ENCODE peak calls at places on chromosomes 1 and 21, in five cellular contexts. A is astrocyte, X is choroid plexus epithelial cell, I is transverse colon, L is AG09309. M is an unnamed sample.

GRCh38 chr1:95888877-95889799 is 655.1 kb downstream of the RWDD3 start:
- DNase-seq in A (no peak), X (peak), I (no peak), L (no peak), M (no peak)

GRCh38 chr21:41365377-41366107 is 3.7 kb downstream of the MX2 start:
- DNase-seq in A (no peak), X (no peak), I (no peak), L (no peak), M (no peak)

GRCh38 chr1:167518331-167518700 is at the start of gene CD247:
- DNase-seq in A (no peak), X (no peak), I (peak), L (no peak), M (no peak)

GRCh38 chr1:23978825-23979224 is 1.3 kb downstream of the SRSF10 start:
- DNase-seq in A (no peak), X (no peak), I (no peak), L (no peak), M (no peak)

GRCh38 chr1:168202941-168203654 is 22.7 kb upstream of the SFT2D2 start:
- DNase-seq in A (peak), X (peak), I (no peak), L (peak), M (peak)

GRCh38 chr1:183129921-183130675 is 56.0 kb upstream of the LAMC2 start:
- DNase-seq in A (no peak), X (no peak), I (no peak), L (no peak), M (no peak)

GRCh38 chr1:36369061-36369470 is 16.7 kb downstream of the STK40 start:
- DNase-seq in A (no peak), X (peak), I (peak), L (no peak), M (peak)

GRCh38 chr1:159945483-159946241 is at the start of gene IGSF9:
- DNase-seq in A (peak), X (peak), I (peak), L (no peak), M (peak)

GRCh38 chr1:14826172-14826636 is 227.7 kb downstream of the KAZN start:
- DNase-seq in A (peak), X (peak), I (peak), L (peak), M (no peak)

GRCh38 chr1:26016944-26017545 is 4.5 kb upstream of the EXTL1 start:
- DNase-seq in A (peak), X (no peak), I (no peak), L (no peak), M (no peak)

GRCh38 chr1:39508857-39509305 is 17.4 kb downstream of the BMP8A start:
- DNase-seq in A (peak), X (peak), I (no peak), L (peak), M (no peak)

GRCh38 chr1:18643154-18644012 is 12.7 kb downstream of the PAX7 start:
- DNase-seq in A (no peak), X (no peak), I (no peak), L (no peak), M (no peak)

DNA sequence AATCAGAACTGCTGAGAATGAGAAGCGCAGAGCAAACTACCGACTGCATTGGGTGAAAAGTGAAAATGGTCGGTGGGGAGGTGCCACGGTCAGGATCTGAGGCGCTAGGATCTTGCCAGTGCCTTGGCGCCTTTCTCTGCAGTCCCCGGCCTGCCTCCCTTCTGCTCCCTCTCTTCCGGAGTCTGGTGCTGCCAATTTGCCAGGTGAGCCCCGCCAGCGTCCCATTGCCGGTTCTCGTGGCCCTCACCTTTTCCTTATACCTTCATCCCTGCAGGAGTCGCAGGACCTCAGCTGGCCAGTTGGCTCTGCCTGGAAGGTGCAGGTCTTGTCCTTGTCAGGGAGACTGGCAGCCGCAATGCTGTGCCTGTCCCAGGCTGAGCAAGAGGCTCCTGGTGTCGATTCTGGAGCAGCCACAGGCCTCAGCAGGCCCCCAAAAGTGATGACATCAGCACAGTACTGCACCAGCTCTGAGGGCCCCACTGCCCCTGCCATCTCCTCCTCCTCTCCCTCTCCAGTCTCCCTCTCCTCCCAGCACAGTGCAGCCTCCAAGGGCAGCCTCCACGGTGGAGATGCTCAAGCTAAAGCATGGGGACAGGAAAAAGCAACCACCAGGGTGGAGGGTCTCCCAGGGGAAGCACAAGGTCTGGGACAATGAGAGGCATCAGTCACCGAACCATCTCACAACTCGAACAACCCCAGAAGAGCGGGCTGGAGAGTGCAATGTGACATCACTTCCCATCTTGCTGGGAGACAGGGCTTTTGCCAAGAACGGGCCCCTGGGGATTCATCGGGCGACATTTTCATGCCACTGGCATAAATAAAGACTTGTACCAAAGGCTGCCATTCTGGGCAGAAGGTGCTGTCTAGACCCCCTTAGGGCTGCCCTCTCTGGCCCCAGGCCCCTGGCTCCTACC is 37.1 kb upstream of the H6PD start:
- DNase-seq in A (no peak), X (no peak), I (no peak), L (no peak), M (no peak)
- H3K4me3 ChIP-seq in A (peak), X (peak), I (no peak), L (no peak), M (no peak)

GRCh38 chr1:235075121-235075954 is 53.3 kb downstream of the TOMM20 start:
- DNase-seq in A (peak), X (peak), I (peak), L (peak), M (peak)
- H3K4me3 ChIP-seq in A (peak), X (no peak), I (no peak), L (peak), M (no peak)

DNA sequence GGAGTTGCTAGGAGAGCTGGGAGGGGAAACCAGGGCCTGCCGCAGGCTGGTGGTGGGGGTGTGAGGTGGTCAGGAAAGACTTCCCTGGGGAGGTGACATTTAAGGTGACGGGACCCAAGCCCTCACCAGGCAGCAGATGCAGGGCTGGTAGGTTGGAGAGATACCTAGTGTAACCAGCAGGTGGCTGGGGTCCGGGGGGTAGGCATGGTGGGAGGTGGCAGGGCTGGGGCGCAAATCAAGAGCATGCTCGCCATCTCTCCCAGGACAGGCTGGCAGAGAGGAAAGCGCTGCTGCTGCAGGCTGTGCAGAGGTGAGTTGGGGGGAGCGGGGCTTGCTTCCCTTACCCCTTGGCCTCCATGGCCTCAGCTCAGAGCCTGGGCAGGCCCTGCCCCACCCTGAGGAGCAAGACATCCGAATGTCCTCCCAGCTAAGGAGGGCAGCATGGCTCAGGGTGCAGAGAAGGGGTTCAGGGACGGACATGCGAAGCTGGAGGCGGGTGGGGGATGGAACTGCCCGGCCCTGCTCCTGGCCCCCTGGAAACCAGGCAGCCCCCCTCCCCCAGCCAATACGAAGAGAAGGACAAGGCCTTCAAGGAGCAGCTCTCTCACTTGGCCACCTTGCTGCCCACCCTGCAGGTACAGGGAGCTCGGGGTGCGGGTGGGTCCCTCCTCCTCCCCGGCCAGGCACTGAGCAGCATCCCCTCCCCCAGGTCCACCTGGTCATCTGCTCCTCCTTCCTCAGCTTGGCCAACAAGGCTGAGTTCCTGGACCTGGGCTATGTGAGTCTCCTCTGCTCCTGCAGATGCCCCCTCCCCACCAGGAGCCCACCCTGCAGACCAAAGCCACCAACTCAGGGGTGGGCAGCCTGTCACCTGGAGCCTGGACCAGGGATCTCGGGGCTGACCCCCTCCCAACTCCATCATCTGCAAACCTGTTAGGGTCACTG is 4.0 kb downstream of the RNF207 start:
- DNase-seq in A (no peak), X (no peak), I (no peak), L (no peak), M (no peak)
- H3K4me3 ChIP-seq in A (peak), X (peak), I (no peak), L (peak), M (no peak)

DNA sequence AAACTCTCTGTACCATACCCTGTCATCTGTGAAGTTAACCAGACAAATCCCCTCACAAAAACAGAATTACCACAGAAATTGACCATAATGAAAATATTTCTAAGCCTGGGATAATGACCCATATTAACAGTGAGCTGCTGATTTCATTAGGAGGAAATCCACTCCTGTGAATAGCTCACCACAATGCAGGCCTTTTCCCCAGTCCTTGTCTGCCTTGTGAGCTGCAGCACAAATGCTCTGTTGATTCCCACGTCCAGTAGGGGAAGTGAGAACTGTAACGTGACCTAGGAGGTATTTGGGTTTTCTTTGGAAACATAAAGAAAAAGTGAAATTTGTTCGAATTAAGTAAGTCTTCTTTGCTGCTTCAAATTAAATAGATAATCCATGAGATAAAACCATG is 30.1 kb upstream of the CD101 start:
- DNase-seq in A (peak), X (no peak), I (no peak), L (no peak), M (no peak)
- H3K4me3 ChIP-seq in A (no peak), X (no peak), I (no peak), L (no peak), M (no peak)

DNA sequence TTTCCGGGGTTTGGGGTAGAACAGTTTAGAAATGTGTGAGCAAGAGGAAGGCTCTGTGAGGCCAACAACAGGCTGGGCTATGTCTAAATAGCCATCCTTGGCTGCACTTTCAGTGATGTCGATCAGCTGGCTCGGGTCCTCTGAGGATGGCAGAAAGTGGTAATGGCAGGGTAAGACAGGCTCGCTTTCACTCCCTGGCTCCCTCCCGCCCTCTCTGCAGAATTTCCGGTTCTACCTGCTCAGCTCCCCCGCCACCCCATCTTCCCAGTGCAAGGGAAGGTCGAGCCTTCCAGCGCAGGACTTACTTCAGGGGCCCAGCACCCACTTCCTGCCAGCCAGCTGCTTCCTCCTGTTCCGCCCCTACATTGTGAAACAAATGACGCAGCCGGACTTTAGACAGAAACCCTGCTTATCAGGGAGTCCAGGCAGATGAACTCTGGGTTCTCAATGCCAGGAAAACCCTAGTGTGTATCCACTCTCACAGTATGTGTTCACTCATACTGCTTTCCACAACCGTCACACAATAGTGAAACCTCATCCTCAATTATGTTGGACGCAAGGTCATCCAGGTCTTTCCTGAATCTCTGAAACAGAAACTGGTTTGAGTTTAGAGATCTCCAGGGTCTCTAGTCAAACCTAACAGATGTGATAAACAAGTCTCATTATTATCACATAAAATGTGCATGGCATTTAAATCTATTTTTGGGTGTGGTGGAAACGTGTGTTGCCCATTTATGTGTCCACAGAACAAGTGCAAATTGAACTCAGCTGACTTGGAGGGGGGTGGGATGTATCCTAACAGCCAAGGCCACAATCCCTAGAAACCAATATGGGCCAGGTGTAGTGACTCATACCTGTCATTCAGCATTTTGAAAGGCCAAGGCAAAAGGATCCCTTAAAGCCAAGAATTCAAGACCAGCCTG is 7.1 kb downstream of the F11R start:
- DNase-seq in A (peak), X (peak), I (peak), L (no peak), M (peak)
- H3K4me3 ChIP-seq in A (no peak), X (peak), I (peak), L (no peak), M (no peak)

DNA sequence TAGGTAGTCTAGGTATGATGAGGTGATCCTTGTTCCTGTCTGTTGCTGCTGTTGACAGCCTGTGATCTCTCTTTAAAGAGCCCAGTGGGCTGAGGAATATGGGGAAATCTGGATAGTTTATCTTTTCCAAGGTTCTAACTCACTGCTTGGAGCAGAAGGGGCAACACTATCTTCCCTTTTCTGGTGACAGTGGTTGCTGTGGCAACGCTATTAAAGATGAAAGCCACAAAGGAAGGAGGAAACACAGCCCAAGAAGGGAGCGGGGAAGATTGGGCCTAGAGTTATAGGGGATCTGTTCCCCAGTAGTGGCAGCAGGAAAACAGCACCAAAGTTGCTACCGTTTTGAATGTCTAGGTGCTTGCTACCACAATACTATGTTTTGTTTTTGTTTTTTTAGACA is 8.8 kb downstream of the PCP4L1 start:
- DNase-seq in A (no peak), X (no peak), I (no peak), L (no peak), M (no peak)
- H3K4me3 ChIP-seq in A (no peak), X (no peak), I (no peak), L (no peak), M (no peak)

M was measured in bronchial epithelial cell.